ENCODE peak calls at places on chromosomes 12 and 14, in six cellular contexts. One of them, this sample, is unnamed.

GRCh38 chr12:42802688-42803279 is 213.2 kb upstream of the PRICKLE1 start:
- DNase-seq in stomach: no peak
- DNase-seq in pancreas: no peak
- DNase-seq in upper lobe of right lung: no peak
- DNase-seq in fibroblast of mammary gland: peak; percentile 79
- DNase-seq in foreskin keratinocyte: no peak
- DNase-seq in this sample: no peak

GRCh38 chr14:61149896-61150295 is 131.2 kb downstream of the TMEM30B start:
- DNase-seq in stomach: no peak
- DNase-seq in pancreas: no peak
- DNase-seq in upper lobe of right lung: no peak
- DNase-seq in fibroblast of mammary gland: no peak
- DNase-seq in foreskin keratinocyte: no peak
- DNase-seq in this sample: no peak

GRCh38 chr12:68310370-68310769 is 21.8 kb downstream of the MDM1 start:
- DNase-seq in stomach: no peak
- DNase-seq in pancreas: no peak
- DNase-seq in upper lobe of right lung: no peak
- DNase-seq in fibroblast of mammary gland: peak; percentile 78
- DNase-seq in foreskin keratinocyte: peak; percentile 59
- DNase-seq in this sample: peak; percentile 51

GRCh38 chr12:49057888-49058287 is 2.7 kb downstream of the KMT2D start:
- DNase-seq in stomach: no peak
- DNase-seq in pancreas: peak; percentile 46
- DNase-seq in upper lobe of right lung: no peak
- DNase-seq in fibroblast of mammary gland: no peak
- DNase-seq in foreskin keratinocyte: no peak
- DNase-seq in this sample: no peak

GRCh38 chr12:27843714-27844245 is 63.7 kb upstream of the MANSC4 start:
- DNase-seq in stomach: no peak
- DNase-seq in pancreas: no peak
- DNase-seq in upper lobe of right lung: no peak
- DNase-seq in fibroblast of mammary gland: peak; percentile 61
- DNase-seq in foreskin keratinocyte: no peak
- DNase-seq in this sample: no peak

GRCh38 chr12:3810540-3810939 is 57.6 kb upstream of the CRACR2A start:
- DNase-seq in stomach: no peak
- DNase-seq in pancreas: no peak
- DNase-seq in upper lobe of right lung: no peak
- DNase-seq in fibroblast of mammary gland: no peak
- DNase-seq in foreskin keratinocyte: no peak
- DNase-seq in this sample: no peak

GRCh38 chr12:28700161-28700560 is 448.9 kb upstream of the FAR2 start:
- DNase-seq in stomach: no peak
- DNase-seq in pancreas: no peak
- DNase-seq in upper lobe of right lung: no peak
- DNase-seq in fibroblast of mammary gland: no peak
- DNase-seq in foreskin keratinocyte: no peak
- DNase-seq in this sample: no peak

GRCh38 chr14:89187501-89187900 is 229.5 kb downstream of the FOXN3 start:
- DNase-seq in stomach: no peak
- DNase-seq in pancreas: no peak
- DNase-seq in upper lobe of right lung: no peak
- DNase-seq in fibroblast of mammary gland: no peak
- DNase-seq in foreskin keratinocyte: no peak
- DNase-seq in this sample: no peak

GRCh38 chr12:133202493-133203343 is 21.4 kb downstream of the ZNF268 start:
- DNase-seq in stomach: no peak
- DNase-seq in pancreas: no peak
- DNase-seq in upper lobe of right lung: no peak
- DNase-seq in fibroblast of mammary gland: peak; percentile 26
- DNase-seq in foreskin keratinocyte: no peak
- DNase-seq in this sample: no peak

GRCh38 chr14:33696165-33696564 is 254.7 kb downstream of the EGLN3 start:
- DNase-seq in stomach: no peak
- DNase-seq in pancreas: no peak
- DNase-seq in upper lobe of right lung: no peak
- DNase-seq in fibroblast of mammary gland: no peak
- DNase-seq in foreskin keratinocyte: no peak
- DNase-seq in this sample: no peak

GRCh38 chr14:91884664-91885063 is 17.3 kb upstream of the TC2N start:
- DNase-seq in stomach: no peak
- DNase-seq in pancreas: no peak
- DNase-seq in upper lobe of right lung: no peak
- DNase-seq in fibroblast of mammary gland: no peak
- DNase-seq in foreskin keratinocyte: no peak
- DNase-seq in this sample: no peak

GRCh38 chr12:120170631-120171030 is 23.9 kb downstream of the GCN1 start:
- DNase-seq in stomach: no peak
- DNase-seq in pancreas: no peak
- DNase-seq in upper lobe of right lung: no peak
- DNase-seq in fibroblast of mammary gland: no peak
- DNase-seq in foreskin keratinocyte: no peak
- DNase-seq in this sample: no peak

GRCh38 chr12:120169946-120170345 is 24.6 kb downstream of the GCN1 start:
- DNase-seq in stomach: no peak
- DNase-seq in pancreas: no peak
- DNase-seq in upper lobe of right lung: no peak
- DNase-seq in fibroblast of mammary gland: no peak
- DNase-seq in foreskin keratinocyte: no peak
- DNase-seq in this sample: no peak

GRCh38 chr12:120168337-120168736 is 26.2 kb downstream of the GCN1 start:
- DNase-seq in stomach: no peak
- DNase-seq in pancreas: no peak
- DNase-seq in upper lobe of right lung: no peak
- DNase-seq in fibroblast of mammary gland: no peak
- DNase-seq in foreskin keratinocyte: no peak
- DNase-seq in this sample: no peak

GRCh38 chr12:120164293-120164692 is 30.2 kb downstream of the GCN1 start:
- DNase-seq in stomach: no peak
- DNase-seq in pancreas: no peak
- DNase-seq in upper lobe of right lung: no peak
- DNase-seq in fibroblast of mammary gland: no peak
- DNase-seq in foreskin keratinocyte: no peak
- DNase-seq in this sample: no peak

DNA sequence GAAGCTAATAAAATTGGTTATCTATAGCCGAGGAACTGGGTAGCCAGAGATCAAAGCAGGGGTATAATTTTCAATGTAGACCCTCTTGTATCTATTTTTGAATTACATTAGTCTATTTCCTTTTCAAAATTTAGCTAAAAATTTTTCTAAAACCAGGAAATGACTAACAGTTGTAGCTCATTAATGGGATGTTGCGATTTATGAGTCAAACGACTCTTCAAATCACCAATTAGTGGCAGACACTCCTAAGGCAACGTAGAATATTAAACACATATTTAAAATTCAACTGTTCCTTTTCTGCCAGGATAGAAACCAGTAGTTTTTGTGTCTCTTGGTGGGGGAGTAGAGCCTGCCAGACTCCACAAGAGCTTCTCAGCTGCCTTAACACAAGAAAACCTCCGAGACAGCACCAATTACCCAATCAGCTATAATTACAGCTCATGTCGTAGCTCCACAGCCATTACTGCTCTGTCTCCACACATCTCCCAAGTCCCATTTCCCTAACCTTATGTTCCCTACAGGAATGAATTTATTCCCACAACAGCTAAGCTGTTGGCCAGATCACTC is 26.9 kb downstream of the GCN1 start:
- DNase-seq in stomach: no peak
- DNase-seq in pancreas: no peak
- DNase-seq in upper lobe of right lung: no peak
- DNase-seq in fibroblast of mammary gland: peak; percentile 14
- DNase-seq in foreskin keratinocyte: no peak
- DNase-seq in this sample: no peak
- TF ChIP-seq CTCF in stomach: no peak
- TF ChIP-seq CTCF in pancreas: no peak
- TF ChIP-seq CTCF in upper lobe of right lung: no peak
- TF ChIP-seq CTCF in fibroblast of mammary gland: no peak
- TF ChIP-seq CTCF in foreskin keratinocyte: no peak
- TF ChIP-seq CTCF in this sample: no peak

GRCh38 chr12:54004841-54005530 is 3.8 kb upstream of the HOXC8 start:
- DNase-seq in stomach: no peak
- DNase-seq in pancreas: no peak
- DNase-seq in upper lobe of right lung: no peak
- DNase-seq in fibroblast of mammary gland: peak; percentile 69
- DNase-seq in foreskin keratinocyte: no peak
- DNase-seq in this sample: no peak

GRCh38 chr12:54002915-54003339 is 3.0 kb downstream of the HOXC9 start:
- DNase-seq in stomach: no peak
- DNase-seq in pancreas: no peak
- DNase-seq in upper lobe of right lung: no peak
- DNase-seq in fibroblast of mammary gland: no peak
- DNase-seq in foreskin keratinocyte: no peak
- DNase-seq in this sample: no peak

GRCh38 chr12:54005531-54005852 is 3.3 kb upstream of the HOXC8 start:
- DNase-seq in stomach: no peak
- DNase-seq in pancreas: no peak
- DNase-seq in upper lobe of right lung: no peak
- DNase-seq in fibroblast of mammary gland: no peak
- DNase-seq in foreskin keratinocyte: no peak
- DNase-seq in this sample: no peak

GRCh38 chr12:54003625-54004024 is 3.7 kb downstream of the HOXC9 start:
- DNase-seq in stomach: no peak
- DNase-seq in pancreas: no peak
- DNase-seq in upper lobe of right lung: no peak
- DNase-seq in fibroblast of mammary gland: no peak
- DNase-seq in foreskin keratinocyte: no peak
- DNase-seq in this sample: no peak

DNA sequence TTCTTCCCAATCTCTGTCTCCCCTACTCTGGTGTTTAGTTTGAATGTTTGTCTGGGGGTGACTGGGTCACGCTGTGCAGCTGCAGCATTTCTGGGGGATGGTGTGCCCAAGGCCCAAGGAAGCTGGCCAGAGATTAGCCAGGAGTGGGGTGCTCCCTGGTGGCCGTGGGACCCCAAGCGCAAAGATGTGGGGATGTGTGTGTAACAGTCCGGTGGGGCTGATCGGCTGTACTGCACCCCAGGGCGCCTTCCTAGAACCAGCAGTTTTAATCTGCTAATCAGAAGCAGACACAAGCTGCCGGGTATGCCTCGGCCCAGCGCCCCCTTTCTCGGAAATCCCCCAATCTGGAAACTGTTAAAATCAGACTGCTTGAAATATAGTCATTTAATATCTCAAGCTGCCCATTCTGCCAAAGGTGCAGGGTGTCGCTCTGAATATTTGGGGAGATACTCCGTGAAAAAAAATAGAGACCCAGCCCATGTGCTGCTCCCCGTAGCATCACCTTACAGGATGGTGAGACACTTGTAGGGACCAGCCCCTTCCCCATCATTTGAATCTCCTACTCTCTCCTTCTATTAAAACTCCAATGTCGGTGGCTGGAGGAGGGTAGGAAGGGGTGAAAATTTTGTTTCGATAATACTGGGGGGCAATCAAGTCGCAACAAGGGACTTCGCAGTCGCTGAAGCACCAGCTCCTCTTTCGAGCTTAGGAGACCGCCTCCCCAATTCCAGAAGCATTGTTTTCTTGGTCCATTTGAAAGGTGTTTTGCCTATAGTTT is 4.3 kb downstream of the HOXC9 start:
- DNase-seq in stomach: no peak
- DNase-seq in pancreas: no peak
- DNase-seq in upper lobe of right lung: no peak
- DNase-seq in fibroblast of mammary gland: peak; percentile 52
- DNase-seq in foreskin keratinocyte: no peak
- DNase-seq in this sample: no peak
- TF ChIP-seq CTCF in stomach: no peak
- TF ChIP-seq CTCF in pancreas: no peak
- TF ChIP-seq CTCF in upper lobe of right lung: no peak
- TF ChIP-seq CTCF in fibroblast of mammary gland: peak; percentile 18
- TF ChIP-seq CTCF in foreskin keratinocyte: peak; percentile 40
- TF ChIP-seq CTCF in this sample: no peak

GRCh38 chr14:63843796-63844195 is 9.0 kb upstream of the SYNE2 start:
- DNase-seq in stomach: no peak
- DNase-seq in pancreas: no peak
- DNase-seq in upper lobe of right lung: no peak
- DNase-seq in fibroblast of mammary gland: no peak
- DNase-seq in foreskin keratinocyte: no peak
- DNase-seq in this sample: no peak

DNA sequence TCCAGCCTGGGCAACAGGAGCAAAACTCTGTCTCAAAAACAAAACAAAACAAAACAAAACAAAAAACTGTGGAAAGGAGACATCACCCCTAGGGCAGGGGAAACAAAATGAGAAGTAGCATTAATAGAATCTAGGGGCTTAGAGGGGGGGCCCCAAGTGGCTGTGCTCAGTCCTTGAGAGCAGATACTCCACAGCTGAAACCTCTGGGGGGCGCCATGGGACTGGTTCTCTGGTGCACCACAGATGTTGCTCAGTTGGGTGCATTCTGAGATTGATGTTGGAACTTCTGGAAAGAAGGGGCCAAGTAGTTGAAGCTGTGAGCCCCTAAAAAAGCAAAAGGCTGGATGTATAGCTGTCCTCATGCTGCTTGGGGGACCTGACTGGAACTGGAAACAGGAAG is 11.8 kb upstream of the SYNE2 start:
- DNase-seq in stomach: peak; percentile 36
- DNase-seq in pancreas: no peak
- DNase-seq in upper lobe of right lung: peak; percentile 72
- DNase-seq in fibroblast of mammary gland: no peak
- DNase-seq in foreskin keratinocyte: no peak
- DNase-seq in this sample: no peak
- TF ChIP-seq CTCF in stomach: no peak
- TF ChIP-seq CTCF in pancreas: no peak
- TF ChIP-seq CTCF in upper lobe of right lung: peak; percentile 41
- TF ChIP-seq CTCF in fibroblast of mammary gland: peak; percentile 32
- TF ChIP-seq CTCF in foreskin keratinocyte: peak; percentile 59
- TF ChIP-seq CTCF in this sample: no peak

GRCh38 chr12:92529944-92530343 is 172.8 kb upstream of the PLEKHG7 start:
- DNase-seq in stomach: no peak
- DNase-seq in pancreas: no peak
- DNase-seq in upper lobe of right lung: no peak
- DNase-seq in fibroblast of mammary gland: no peak
- DNase-seq in foreskin keratinocyte: no peak
- DNase-seq in this sample: no peak

GRCh38 chr12:92524489-92524888 is 178.3 kb upstream of the PLEKHG7 start:
- DNase-seq in stomach: no peak
- DNase-seq in pancreas: no peak
- DNase-seq in upper lobe of right lung: no peak
- DNase-seq in fibroblast of mammary gland: no peak
- DNase-seq in foreskin keratinocyte: no peak
- DNase-seq in this sample: no peak

GRCh38 chr12:92528586-92528985 is 174.2 kb upstream of the PLEKHG7 start:
- DNase-seq in stomach: no peak
- DNase-seq in pancreas: no peak
- DNase-seq in upper lobe of right lung: no peak
- DNase-seq in fibroblast of mammary gland: no peak
- DNase-seq in foreskin keratinocyte: no peak
- DNase-seq in this sample: no peak

GRCh38 chr12:92530706-92531105 is 172.1 kb upstream of the PLEKHG7 start:
- DNase-seq in stomach: no peak
- DNase-seq in pancreas: no peak
- DNase-seq in upper lobe of right lung: no peak
- DNase-seq in fibroblast of mammary gland: no peak
- DNase-seq in foreskin keratinocyte: no peak
- DNase-seq in this sample: no peak

DNA sequence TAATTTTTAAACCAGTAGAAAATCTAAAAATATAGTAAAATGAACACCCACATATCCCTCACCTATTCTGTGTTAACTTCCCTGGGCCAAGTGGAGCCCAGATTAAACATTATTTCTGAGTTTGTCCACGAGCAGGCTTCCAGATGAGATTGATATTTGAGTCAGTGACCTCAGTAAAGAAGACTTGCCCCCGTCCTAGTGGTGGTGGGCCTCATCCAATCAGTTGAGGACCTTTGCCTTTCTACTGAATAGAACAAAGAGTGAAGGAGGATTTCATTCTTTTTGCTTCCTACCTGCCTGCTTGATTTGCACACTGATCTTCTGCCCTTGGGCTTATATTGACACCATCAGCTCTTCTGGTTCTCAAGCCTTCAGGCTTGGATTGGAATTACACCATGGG is 174.7 kb upstream of the PLEKHG7 start:
- DNase-seq in stomach: no peak
- DNase-seq in pancreas: no peak
- DNase-seq in upper lobe of right lung: no peak
- DNase-seq in fibroblast of mammary gland: no peak
- DNase-seq in foreskin keratinocyte: no peak
- DNase-seq in this sample: no peak
- TF ChIP-seq CTCF in stomach: no peak
- TF ChIP-seq CTCF in pancreas: no peak
- TF ChIP-seq CTCF in upper lobe of right lung: peak; percentile 9
- TF ChIP-seq CTCF in fibroblast of mammary gland: no peak
- TF ChIP-seq CTCF in foreskin keratinocyte: no peak
- TF ChIP-seq CTCF in this sample: no peak